ENCODE peak calls at places on chromosomes 3 and 15, in four cellular contexts. U is endodermal cell, O is heart left ventricle, A is transverse colon. L is an unnamed sample.

GRCh38 chr3:53132347-53132746 is 2.1 kb upstream of the RFT1 start:
- DNase-seq in U (no peak), O (no peak), A (peak), L (no peak)

GRCh38 chr15:80052597-80053304 is 6.7 kb upstream of the ZFAND6 start:
- DNase-seq in U (no peak), O (no peak), A (no peak), L (no peak)

GRCh38 chr15:66220587-66220986 is 33.0 kb downstream of the MEGF11 start:
- DNase-seq in U (no peak), O (no peak), A (no peak), L (no peak)

GRCh38 chr15:89812126-89812846 is 2.4 kb downstream of the ANPEP start:
- DNase-seq in U (no peak), O (peak), A (peak), L (no peak)

GRCh38 chr3:156142649-156143048 is 22.3 kb downstream of the KCNAB1 start:
- DNase-seq in U (no peak), O (no peak), A (no peak), L (no peak)

GRCh38 chr15:70199601-70200000 is 101.9 kb upstream of the TLE3 start:
- DNase-seq in U (peak), O (no peak), A (no peak), L (no peak)

GRCh38 chr3:13104511-13104910 is 31.3 kb upstream of the IQSEC1 start:
- DNase-seq in U (no peak), O (no peak), A (no peak), L (no peak)

GRCh38 chr3:39361252-39361927 is 21.8 kb upstream of the SLC25A38 start:
- DNase-seq in U (no peak), O (no peak), A (no peak), L (peak)

GRCh38 chr3:9398715-9399708 is 1.6 kb downstream of the SETD5 start:
- DNase-seq in U (peak), O (no peak), A (no peak), L (peak)

GRCh38 chr3:126126292-126126691 is 42.4 kb upstream of the SLC41A3 start:
- DNase-seq in U (peak), O (no peak), A (no peak), L (no peak)

GRCh38 chr3:61877359-61877770 is 316.0 kb downstream of the PTPRG start:
- DNase-seq in U (no peak), O (no peak), A (no peak), L (peak)

GRCh38 chr3:151328298-151329036 is 882 bp downstream of the P2RY13 start:
- DNase-seq in U (no peak), O (no peak), A (no peak), L (no peak)

GRCh38 chr3:31361391-31362273 is 171.1 kb upstream of the STT3B start:
- DNase-seq in U (no peak), O (no peak), A (no peak), L (no peak)

GRCh38 chr15:70627734-70628541 is 135.4 kb downstream of the UACA start:
- DNase-seq in U (no peak), O (no peak), A (no peak), L (no peak)

GRCh38 chr15:60649845-60650548 is 171.1 kb upstream of the ICE2 start:
- DNase-seq in U (peak), O (no peak), A (peak), L (peak)

GRCh38 chr15:64635486-64635815 is 139.9 kb downstream of the RBPMS2 start:
- DNase-seq in U (peak), O (peak), A (no peak), L (no peak)

GRCh38 chr3:121979734-121980449 is 42.2 kb downstream of the ILDR1 start:
- DNase-seq in U (no peak), O (no peak), A (no peak), L (no peak)

GRCh38 chr3:113005622-113006021 is 14.8 kb downstream of the GTPBP8 start:
- DNase-seq in U (no peak), O (no peak), A (no peak), L (no peak)

GRCh38 chr3:31960793-31961431 is 20.1 kb downstream of the OSBPL10 start:
- DNase-seq in U (peak), O (no peak), A (no peak), L (peak)

GRCh38 chr15:90376789-90377188 is 11.3 kb upstream of the IQGAP1 start:
- DNase-seq in U (no peak), O (peak), A (peak), L (peak)

GRCh38 chr3:144127700-144128099 is 156.1 kb downstream of the DIPK2A start:
- DNase-seq in U (no peak), O (no peak), A (no peak), L (no peak)

GRCh38 chr3:54761661-54762060 is 166.2 kb downstream of the LRTM1 start:
- DNase-seq in U (no peak), O (no peak), A (no peak), L (no peak)

GRCh38 chr3:69309810-69310209 is 76.1 kb downstream of the FRMD4B start:
- DNase-seq in U (peak), O (no peak), A (no peak), L (no peak)
- TF ChIP-seq CTCF in U (peak), O (peak), A (peak), L (peak)

GRCh38 chr3:194276768-194277546 is 74.2 kb downstream of the CPN2 start:
- DNase-seq in U (peak), O (peak), A (peak), L (no peak)
- H3K4me3 ChIP-seq in U (no peak), O (no peak), A (no peak), L (no peak)

GRCh38 chr15:73305331-73306211 is 63.2 kb downstream of the HCN4 start:
- DNase-seq in U (peak), O (peak), A (peak), L (peak)
- TF ChIP-seq CTCF in U (peak), O (peak), A (peak), L (peak)

DNA sequence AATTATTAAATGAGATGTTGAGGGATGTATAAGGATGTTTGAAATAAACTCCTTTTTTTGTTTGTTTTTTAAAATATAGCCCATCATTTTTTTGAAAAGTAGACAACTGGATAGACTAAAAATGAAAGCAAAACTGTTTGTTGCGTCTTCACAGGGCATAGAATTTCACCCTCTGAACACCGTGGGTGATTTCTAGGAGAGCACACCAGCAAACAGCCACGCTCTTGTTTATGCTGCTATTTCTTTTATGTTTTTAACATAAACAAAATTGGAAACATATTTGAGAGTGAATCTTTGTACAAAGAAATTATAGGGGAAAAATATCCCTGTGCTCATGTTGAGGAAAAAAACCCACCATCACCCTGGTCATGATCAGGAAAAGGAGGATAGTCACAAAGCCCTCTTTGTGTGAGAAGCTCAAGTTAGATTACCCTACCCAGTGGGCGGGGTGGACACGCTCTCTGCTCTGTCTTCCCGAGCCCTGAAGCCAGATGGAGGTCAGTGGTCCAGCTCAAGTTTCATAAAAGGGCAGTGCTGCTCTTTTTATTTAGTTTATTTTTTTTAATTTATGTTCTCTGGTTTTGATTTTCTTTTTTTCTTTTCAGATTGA is 313.3 kb downstream of the SATB1 start:
- DNase-seq in U (no peak), O (no peak), A (no peak), L (peak)
- H3K4me3 ChIP-seq in U (no peak), O (no peak), A (no peak), L (peak)

DNA sequence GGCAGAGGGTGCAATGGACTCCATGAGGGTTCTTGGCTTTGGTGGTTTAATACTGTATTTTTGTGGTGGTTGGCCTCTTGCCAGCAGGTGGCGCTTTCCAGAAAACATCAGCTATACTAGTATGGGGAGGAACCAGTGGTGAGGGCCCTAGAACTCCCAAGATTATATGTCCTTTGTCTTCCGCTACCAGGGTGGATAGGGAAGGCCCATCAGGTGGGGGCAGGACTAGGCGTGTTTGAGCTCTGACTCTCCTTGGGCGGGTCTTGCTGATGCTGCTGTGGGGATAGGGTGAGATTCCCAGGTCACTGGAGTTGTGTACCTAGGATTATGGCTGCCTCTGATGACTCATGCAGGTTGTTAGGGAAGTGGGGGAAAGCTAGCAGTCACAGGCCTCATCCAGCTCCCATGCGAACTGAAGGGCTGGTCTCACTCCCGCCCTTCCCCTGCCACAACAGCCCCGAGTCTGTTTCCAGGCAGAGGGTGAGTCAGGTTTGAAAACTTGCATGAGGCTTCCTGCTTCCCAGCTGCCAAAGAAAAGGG is 357.7 kb downstream of the OTOL1 start:
- DNase-seq in U (peak), O (no peak), A (peak), L (peak)
- TF ChIP-seq CTCF in U (peak), O (no peak), A (peak), L (peak)

DNA sequence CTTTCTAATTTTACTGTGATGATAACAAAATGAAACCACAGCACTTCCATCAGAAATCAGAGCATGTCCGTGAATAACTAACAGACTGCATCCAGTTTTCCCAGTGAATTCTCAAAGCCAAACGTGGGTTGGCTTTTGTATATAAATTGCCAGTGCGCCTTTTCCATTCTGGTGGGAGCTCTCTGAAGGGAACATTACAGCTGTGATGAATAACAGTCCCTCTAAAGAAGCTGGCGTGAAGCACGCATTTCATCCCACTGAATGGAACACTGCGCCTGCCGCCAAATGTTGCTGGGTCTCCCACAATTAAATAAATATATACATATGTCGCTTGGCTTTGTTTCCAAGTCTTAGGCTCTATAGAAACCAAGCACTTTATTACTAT is 113.0 kb upstream of the PFN2 start:
- DNase-seq in U (no peak), O (no peak), A (peak), L (no peak)
- H3K4me3 ChIP-seq in U (no peak), O (peak), A (no peak), L (no peak)

GRCh38 chr3:138395865-138396751 is 38.3 kb upstream of the ESYT3 start:
- DNase-seq in U (peak), O (peak), A (no peak), L (no peak)

GRCh38 chr3:138398791-138399575 is 35.4 kb upstream of the ESYT3 start:
- DNase-seq in U (peak), O (no peak), A (no peak), L (no peak)

GRCh38 chr3:138397983-138398382 is 36.4 kb upstream of the ESYT3 start:
- DNase-seq in U (peak), O (no peak), A (no peak), L (no peak)

GRCh38 chr3:138394156-138394555 is 40.3 kb upstream of the ESYT3 start:
- DNase-seq in U (no peak), O (no peak), A (no peak), L (no peak)

GRCh38 chr3:138396752-138397410 is 37.5 kb upstream of the ESYT3 start:
- DNase-seq in U (peak), O (no peak), A (no peak), L (no peak)
- TF ChIP-seq CTCF in U (peak), O (no peak), A (no peak), L (no peak)

GRCh38 chr3:16883726-16884083 is 1.1 kb upstream of the PLCL2 start:
- DNase-seq in U (no peak), O (no peak), A (no peak), L (no peak)
- H3K4me3 ChIP-seq in U (no peak), O (peak), A (peak), L (no peak)

L was measured in DND-41.